ENCODE peak calls at places on chromosome 2, in six cellular contexts. O is IMR-90, G is neuronal stem cell, X is trophoblast cell, A is H1, E is mesenchymal stem cell. U is an unnamed sample.

GRCh38 chr2:147688252-147688651 is 156.6 kb upstream of the ACVR2A start:
- DNase-seq in O (no peak), A (no peak), X (no peak), G (no peak), E (peak; percentile 19), U (no peak)

GRCh38 chr2:145421841-145422240 is 901.9 kb upstream of the ZEB2 start:
- DNase-seq in O (peak; percentile 70), E (no peak), G (no peak), A (no peak), X (no peak), U (no peak)

GRCh38 chr2:64114063-64114911 is 29.9 kb downstream of the PELI1 start:
- DNase-seq in E (peak; percentile 61), X (no peak), A (no peak), O (peak; percentile 81), G (no peak), U (no peak)

GRCh38 chr2:232389327-232389726 is 10.8 kb downstream of the ALPP start:
- DNase-seq in E (peak; percentile 26), A (no peak), O (peak; percentile 6), X (no peak), G (no peak), U (no peak)

GRCh38 chr2:22027345-22028005 is 903.7 kb downstream of the TDRD15 start:
- DNase-seq in G (no peak), X (no peak), O (no peak), E (no peak), A (no peak), U (no peak)

GRCh38 chr2:23698733-23699391 is 228.1 kb downstream of the ATAD2B start:
- DNase-seq in E (peak; percentile 61), X (no peak), A (no peak), O (peak; percentile 33), G (no peak), U (peak; percentile 39)

GRCh38 chr2:240595381-240596079 is 9.0 kb downstream of the CAPN10 start:
- DNase-seq in A (peak; percentile 83), E (peak; percentile 14), G (peak; percentile 24), X (no peak), O (no peak), U (peak; percentile 79)

GRCh38 chr2:191839918-191840804 is 6.7 kb downstream of the CAVIN2 start:
- DNase-seq in E (no peak), O (no peak), X (no peak), G (no peak), A (no peak), U (no peak)

GRCh38 chr2:111927723-111928122 is 29.3 kb downstream of the MERTK start:
- DNase-seq in X (no peak), O (no peak), E (no peak), A (no peak), G (no peak), U (no peak)

GRCh38 chr2:98705333-98705617 is 25.7 kb downstream of the MGAT4A start:
- DNase-seq in X (no peak), E (no peak), A (no peak), O (no peak), G (no peak), U (no peak)

GRCh38 chr2:78145997-78146722 is 624.0 kb upstream of the LRRTM4 start:
- DNase-seq in E (no peak), X (no peak), O (no peak), G (no peak), A (no peak), U (no peak)

GRCh38 chr2:88601302-88601701 is 26.0 kb downstream of the EIF2AK3 start:
- DNase-seq in X (no peak), E (no peak), O (peak; percentile 61), A (no peak), G (no peak), U (no peak)

GRCh38 chr2:66270247-66270646 is 164.7 kb upstream of the MEIS1 start:
- DNase-seq in X (no peak), G (no peak), E (no peak), O (no peak), A (no peak), U (peak; percentile 51)

GRCh38 chr2:232860593-232861241 is 9.3 kb upstream of the SNORC start:
- DNase-seq in E (no peak), A (no peak), X (no peak), O (no peak), G (no peak), U (no peak)

GRCh38 chr2:152942940-152943440 is 224.6 kb downstream of the ARL6IP6 start:
- DNase-seq in G (no peak), A (no peak), O (no peak), X (no peak), E (no peak), U (no peak)

GRCh38 chr2:223908304-223909047 is 36.7 kb downstream of the WDFY1 start:
- DNase-seq in X (no peak), A (no peak), E (no peak), O (no peak), G (no peak), U (no peak)
- H3K23ac ChIP-seq in X (no peak overlapping the region), A (no peak overlapping the region), E (no peak overlapping the region), O (no peak overlapping the region), G (no peak overlapping the region), U (no peak overlapping the region)

DNA sequence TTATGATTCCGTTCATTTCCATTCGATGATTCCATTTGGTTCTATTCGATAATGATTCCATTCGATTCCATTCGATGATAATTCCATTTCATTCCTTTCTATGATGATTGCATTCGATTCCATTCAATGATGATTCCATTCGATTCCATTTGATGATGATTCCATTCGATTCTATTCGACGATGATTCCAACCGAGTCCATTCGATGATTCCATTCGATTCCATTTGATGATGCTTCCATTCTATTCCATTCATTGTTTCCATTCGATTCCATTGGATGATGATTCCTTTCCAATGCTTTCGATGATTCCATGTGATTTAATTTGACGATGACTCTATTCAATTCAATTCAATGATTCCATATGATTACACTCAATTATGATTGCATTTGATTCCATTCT is 1093.5 kb downstream of the RPIA start:
- DNase-seq in O (no peak), X (no peak), A (no peak), E (no peak), G (no peak), U (no peak)
- H3K9me3 ChIP-seq in O (peaks cover 30% of the 10 kb centered on the region), X (no peaks in the 10 kb centered on the region), A (peaks cover 92% of the 10 kb centered on the region), E (peaks cover 93% of the 10 kb centered on the region), G (peaks cover 6% of the 10 kb centered on the region), U (peaks cover 100% of the 10 kb centered on the region)

GRCh38 chr2:11344956-11345671 is 678 bp upstream of the ROCK2 start:
- DNase-seq in G (peak; percentile 75), E (peak; percentile 73), A (peak; percentile 73), O (peak; percentile 69), X (peak; percentile 26), U (no peak)

GRCh38 chr2:11343626-11344341 is 652 bp downstream of the ROCK2 start:
- DNase-seq in G (peak; percentile 51), E (peak; percentile 64), X (peak; percentile 50), O (peak; percentile 20), A (peak; percentile 76), U (peak; percentile 66)

GRCh38 chr2:11343344-11343625 is 1.2 kb downstream of the ROCK2 start:
- DNase-seq in X (no peak), E (no peak), G (no peak), A (no peak), O (no peak), U (no peak)

GRCh38 chr2:11346129-11346528 is 1.7 kb upstream of the ROCK2 start:
- DNase-seq in X (no peak), G (no peak), E (no peak), O (no peak), A (no peak), U (no peak)

DNA sequence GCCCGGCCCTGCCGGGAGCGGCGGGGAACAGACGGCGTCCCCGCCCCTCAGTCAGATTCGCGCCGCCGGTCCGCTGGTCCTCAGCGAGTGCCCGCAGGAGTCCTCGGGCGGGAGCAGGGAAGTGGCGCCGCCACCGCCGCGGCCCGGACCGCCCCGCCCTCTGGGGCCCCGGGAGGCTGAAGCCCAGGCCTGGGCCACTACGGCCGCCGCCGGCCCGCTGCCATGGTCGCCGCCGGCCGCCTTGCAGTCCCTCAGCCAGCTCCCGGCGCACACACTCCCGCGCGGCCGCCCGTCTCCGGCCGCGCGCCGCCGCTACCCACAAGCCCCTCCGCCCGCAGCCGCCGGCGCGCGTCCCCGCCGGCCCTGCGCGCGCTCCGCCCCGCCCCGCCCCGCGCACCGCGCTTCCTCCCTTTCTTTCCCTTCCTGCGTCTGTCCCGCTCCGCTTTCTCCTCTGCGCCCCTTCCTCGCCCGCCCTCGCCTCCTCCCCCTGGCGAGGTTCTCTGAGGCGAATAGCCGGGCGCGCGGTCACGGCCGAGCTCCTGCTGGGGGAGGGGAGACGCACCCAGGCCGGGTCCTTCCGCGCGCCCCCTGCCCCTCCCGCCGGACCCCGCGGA is at the start of gene ROCK2:
- DNase-seq in E (peak; percentile 85), X (peak; percentile 53), A (peak; percentile 87), G (peak; percentile 86), O (peak; percentile 79), U (peak; percentile 90)
- H3K23ac ChIP-seq in E (peak within 1 kb of the TSS; percentile 92), X (no peak within 1 kb of the TSS), A (no peak within 1 kb of the TSS), G (peak within 1 kb of the TSS; percentile 78), O (peak within 1 kb of the TSS; percentile 95), U (no peak within 1 kb of the TSS)

GRCh38 chr2:75381032-75381431 is 179.7 kb downstream of the EVA1A start:
- DNase-seq in A (no peak), E (no peak), G (no peak), X (no peak), O (no peak), U (no peak)

GRCh38 chr2:75379811-75380210 is 180.5 kb upstream of the TACR1 start:
- DNase-seq in A (no peak), G (no peak), X (no peak), O (no peak), E (no peak), U (no peak)

GRCh38 chr2:75375646-75376582 is 176.6 kb upstream of the TACR1 start:
- DNase-seq in X (no peak), G (no peak), A (no peak), E (no peak), O (peak; percentile 19), U (no peak)
- H3K9me3 ChIP-seq in X (no peaks in the 10 kb centered on the region), G (no peaks in the 10 kb centered on the region), A (peaks cover 7% of the 10 kb centered on the region), E (no peaks in the 10 kb centered on the region), O (no peaks in the 10 kb centered on the region), U (no peaks in the 10 kb centered on the region)

GRCh38 chr2:180971811-180972210 is 8.6 kb upstream of the UBE2E3 start:
- DNase-seq in A (no peak), G (no peak), E (no peak), X (no peak), O (no peak), U (no peak)

GRCh38 chr2:180966378-180966777 is 14.0 kb upstream of the UBE2E3 start:
- DNase-seq in G (no peak), O (no peak), A (no peak), E (no peak), X (no peak), U (no peak)

GRCh38 chr2:180970052-180970451 is 10.4 kb upstream of the UBE2E3 start:
- DNase-seq in E (no peak), A (no peak), G (no peak), X (no peak), O (no peak), U (no peak)

GRCh38 chr2:180969124-180969523 is 11.3 kb upstream of the UBE2E3 start:
- DNase-seq in O (no peak), X (no peak), E (no peak), G (no peak), A (no peak), U (no peak)
- H3K23ac ChIP-seq in O (no peak overlapping the region), X (no peak overlapping the region), E (no peak overlapping the region), G (no peak overlapping the region), A (no peak overlapping the region), U (no peak overlapping the region)

GRCh38 chr2:73252238-73253027 is 18.3 kb downstream of the CCT7 start:
- DNase-seq in A (no peak), O (no peak), G (no peak), E (no peak), X (no peak), U (no peak)
- H3K9me3 ChIP-seq in A (no peaks in the 10 kb centered on the region), O (no peaks in the 10 kb centered on the region), G (no peaks in the 10 kb centered on the region), E (no peaks in the 10 kb centered on the region), X (no peaks in the 10 kb centered on the region), U (no peaks in the 10 kb centered on the region)